ENCODE peak calls at places on chromosomes 11 and 22, in six cellular contexts. L is MM.1S, W is mammary epithelial cell, T is endothelial cell of umbilical vein, M is PC-9, U is astrocyte. V is an unnamed sample. For H3K4me1 and H3K79me2, the result is how much of the 10 kb centered on the place peaks cover.

GRCh38 chr22:21698430-21699329 is 32.9 kb downstream of the PPIL2 start:
- DNase-seq in U (no peak), M (no peak), L (no peak), W (no peak), T (no peak), V (no peak)

GRCh38 chr11:83070878-83071640 is 638 bp downstream of the RAB30 start:
- DNase-seq in U (no peak), T (no peak), L (no peak), W (no peak), M (no peak), V (no peak)

GRCh38 chr11:30960387-30960992 is 374.3 kb upstream of the MPPED2 start:
- DNase-seq in T (peak), U (peak), W (no peak), L (peak), M (no peak), V (no peak)

GRCh38 chr22:47278655-47279054 is 516.2 kb downstream of the TBC1D22A start:
- DNase-seq in W (no peak), L (no peak), M (no peak), U (no peak), T (no peak), V (no peak)

GRCh38 chr11:77506857-77507256 is 33.0 kb upstream of the PAK1 start:
- DNase-seq in U (peak), W (peak), L (no peak), M (peak), T (peak), V (peak)

GRCh38 chr11:11010624-11011127 is 152.8 kb upstream of the ZBED5 start:
- DNase-seq in T (peak), L (no peak), M (no peak), W (peak), U (peak), V (no peak)

GRCh38 chr11:76835928-76836612 is 24.6 kb upstream of the ACER3 start:
- DNase-seq in L (no peak), U (peak), W (no peak), M (peak), T (peak), V (no peak)

GRCh38 chr11:57597971-57598830 is 716 bp downstream of the SERPING1 start:
- DNase-seq in M (peak), T (no peak), U (peak), W (no peak), L (no peak), V (no peak)

GRCh38 chr11:69280451-69280850 is 13.5 kb upstream of the MYEOV start:
- DNase-seq in U (peak), W (peak), M (peak), L (no peak), T (no peak), V (peak)
- H3K4me1 ChIP-seq in U (under half), W (under half), M (half or more), L (under half), T (under half), V (under half)

GRCh38 chr11:73530109-73530508 is 67.8 kb downstream of the FAM168A start:
- DNase-seq in T (no peak), M (no peak), L (no peak), U (no peak), W (no peak), V (no peak)
- H3K79me2 ChIP-seq in T (under half), M (under half), L (under half), U (under half), W (under half), V (under half)

GRCh38 chr11:45839204-45839603 is 8.1 kb upstream of the CRY2 start:
- DNase-seq in T (no peak), L (no peak), W (no peak), U (no peak), M (no peak), V (no peak)

GRCh38 chr11:45846174-45846675 is 1.1 kb upstream of the CRY2 start:
- DNase-seq in L (no peak), T (no peak), W (no peak), M (no peak), U (no peak), V (no peak)

GRCh38 chr11:45846974-45847907 is at the start of gene CRY2:
- DNase-seq in M (peak), T (peak), L (peak), U (peak), W (peak), V (peak)

GRCh38 chr11:45844822-45845573 is 2.3 kb upstream of the CRY2 start:
- DNase-seq in M (no peak), U (no peak), L (no peak), W (no peak), T (no peak), V (no peak)

DNA sequence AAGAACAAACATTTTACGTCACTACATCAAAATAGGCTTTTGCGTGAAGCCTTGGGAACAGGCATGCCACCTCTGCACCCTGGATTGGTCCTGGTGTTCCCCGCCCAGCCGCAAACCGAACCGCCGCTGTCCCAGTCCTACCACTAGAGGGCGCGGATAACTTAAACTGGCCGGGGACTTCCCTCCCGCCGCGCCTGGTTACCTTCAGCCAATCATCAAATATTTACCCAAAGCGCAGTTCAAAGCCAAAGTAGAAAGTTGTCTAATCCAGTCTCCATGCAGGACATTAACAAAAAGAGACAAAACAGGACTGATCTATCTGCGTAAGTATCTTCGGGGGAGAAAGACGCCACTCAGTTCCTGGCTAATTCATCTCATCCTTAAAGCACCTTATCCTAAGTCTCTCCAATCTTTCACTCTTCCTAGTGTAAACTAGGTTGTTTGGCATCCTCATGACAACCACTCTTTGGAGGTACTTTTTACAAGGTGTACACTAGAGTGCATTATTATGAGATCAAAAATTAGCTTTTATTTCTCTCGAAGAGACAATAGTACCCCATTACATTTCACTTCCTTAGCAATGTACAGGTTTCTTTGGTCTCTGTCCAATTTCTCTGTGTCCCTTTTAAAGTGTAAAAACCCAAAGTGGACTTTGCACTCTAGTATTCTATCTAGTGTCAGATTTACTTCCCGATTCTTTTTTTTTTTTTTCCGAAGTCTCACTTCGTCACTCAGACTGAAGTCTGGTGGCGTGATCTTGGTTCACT is 3.9 kb upstream of the CRY2 start:
- DNase-seq in M (peak), U (peak), L (peak), W (peak), T (peak), V (peak)
- H3K4me3 ChIP-seq in M (peak), U (no peak), L (peak), W (no peak), T (no peak), V (peak)

DNA sequence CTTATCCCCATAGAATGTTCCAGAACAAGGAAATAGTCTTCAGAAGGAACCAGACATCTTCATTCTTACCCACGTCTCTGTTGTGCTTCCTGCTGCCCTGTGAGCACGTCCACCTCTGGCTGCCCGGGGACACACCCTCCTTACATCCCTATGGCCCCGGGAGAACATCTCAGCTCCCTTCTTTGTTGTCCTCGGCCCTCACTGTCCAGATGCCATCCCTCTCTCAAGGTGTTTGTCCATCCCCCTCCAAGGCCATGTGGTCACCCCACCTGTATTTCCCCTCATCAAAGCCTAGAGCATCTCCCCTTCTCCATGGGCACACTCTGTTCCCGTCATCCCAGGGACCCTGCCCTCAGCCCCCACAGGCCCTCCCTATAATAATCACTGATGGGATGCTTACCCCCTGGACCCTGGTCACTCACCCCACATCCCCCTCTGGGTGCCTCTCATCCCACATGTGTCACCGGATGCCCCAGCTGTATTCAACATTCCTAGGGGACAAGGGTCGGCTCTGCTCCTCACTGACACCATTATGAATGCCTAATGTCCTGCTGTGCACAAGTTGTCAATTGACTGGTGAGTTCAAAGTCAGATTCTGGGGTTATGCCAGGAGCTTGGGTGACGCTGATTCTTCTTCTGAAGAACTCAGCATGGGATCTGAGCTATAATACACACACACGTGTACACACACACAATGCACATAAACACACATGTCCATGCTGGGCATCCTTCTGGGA is 28.8 kb downstream of the IGLL5 start:
- DNase-seq in U (no peak), M (no peak), T (no peak), W (no peak), L (no peak), V (no peak)
- H3K4me1 ChIP-seq in U (under half), M (under half), T (under half), W (under half), L (under half), V (under half)

GRCh38 chr22:37745548-37746365 is 48.9 kb downstream of the TRIOBP start:
- DNase-seq in T (peak), L (peak), M (peak), U (peak), W (peak), V (no peak)
- H3K79me2 ChIP-seq in T (under half), L (under half), M (half or more), U (half or more), W (under half), V (under half)

GRCh38 chr22:17265649-17266248 is 46.5 kb upstream of the ADA2 start:
- DNase-seq in T (no peak), W (no peak), L (no peak), M (no peak), U (no peak), V (no peak)
- H3K4me3 ChIP-seq in T (no peak), W (no peak), L (no peak), M (no peak), U (no peak), V (no peak)

DNA sequence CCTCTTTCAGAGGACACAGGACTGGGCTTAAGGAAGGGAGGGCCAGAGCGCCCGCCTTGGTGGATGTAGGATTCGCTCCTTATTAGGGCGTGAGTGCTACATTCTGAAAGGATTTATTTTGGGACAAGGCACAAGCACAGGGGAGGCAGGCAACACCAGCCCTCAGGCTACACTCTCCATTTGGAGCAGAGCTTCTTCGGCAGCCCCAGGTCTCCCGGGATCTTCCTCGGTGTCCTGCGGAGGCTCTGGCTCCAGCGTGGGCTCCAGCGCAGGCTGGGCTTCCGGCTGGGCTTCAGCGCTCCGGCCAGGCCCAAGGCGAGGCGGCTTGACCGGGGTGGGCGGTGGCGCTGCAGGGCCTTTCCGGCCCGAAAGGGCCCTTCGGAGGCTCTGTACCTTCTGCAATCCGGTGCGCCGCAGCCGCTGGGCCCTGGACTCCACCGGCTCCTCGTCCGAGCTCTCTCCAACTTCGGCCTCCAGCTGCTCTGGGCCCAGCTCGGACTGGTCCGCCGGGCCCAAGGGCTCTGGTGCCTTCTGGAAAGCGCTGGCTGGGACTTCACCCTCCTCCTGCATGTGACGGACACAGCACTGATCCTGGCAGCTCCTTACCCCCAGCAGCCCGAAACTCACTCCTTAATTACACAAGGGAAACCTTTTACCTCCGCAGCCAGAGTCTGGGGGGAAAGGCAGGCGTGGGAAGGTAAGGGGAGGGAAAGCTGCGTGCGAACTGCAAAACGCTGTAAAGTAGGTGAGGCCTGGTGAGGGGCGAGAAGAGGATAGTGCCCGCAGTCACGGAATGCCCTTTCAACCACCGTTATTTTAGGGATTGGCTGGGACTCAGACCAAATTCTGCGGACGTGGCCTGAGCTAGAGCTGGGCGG is 1.1 kb downstream of the CAVIN3 start:
- DNase-seq in M (peak), L (no peak), T (peak), U (no peak), W (peak), V (no peak)
- H3K4me1 ChIP-seq in M (under half), L (under half), T (under half), U (under half), W (under half), V (under half)

GRCh38 chr22:30221121-30221992 is 25.2 kb downstream of the LIF start:
- DNase-seq in U (no peak), T (no peak), W (no peak), L (peak), M (no peak), V (no peak)
- H3K79me2 ChIP-seq in U (under half), T (under half), W (under half), L (under half), M (under half), V (under half)